ENCODE peak calls at places on chromosomes 12 and 14, in five cellular contexts. Z is left lobe of liver; A is germinal center; R is amniotic stem cell; Y is stimulated activated CD4-positive, alpha-beta T cell treated with anti-CD3 and anti-CD28 coated beads, Interleukin-15, amount 100 ng/mL, for 24 hours. T is an unnamed sample.

GRCh38 chr14:52124791-52125661 is 56.2 kb upstream of the NID2 start:
- DNase-seq in Z (no peak), A (no peak), R (no peak), Y (no peak), T (peak)

GRCh38 chr12:82099216-82099615 is 259.0 kb downstream of the CCDC59 start:
- DNase-seq in Z (no peak), A (no peak), R (no peak), Y (no peak), T (peak)

GRCh38 chr12:6375269-6376078 is at the start of gene SCNN1A:
- DNase-seq in Z (peak), A (no peak), R (no peak), Y (no peak), T (no peak)

GRCh38 chr12:101819467-101819866 is 11.3 kb downstream of the GNPTAB start:
- DNase-seq in Z (no peak), A (no peak), R (no peak), Y (no peak), T (no peak)

GRCh38 chr12:126950266-126950665 is 1316.7 kb upstream of the TMEM132C start:
- DNase-seq in Z (no peak), A (no peak), R (no peak), Y (no peak), T (no peak)

GRCh38 chr14:68521952-68522509 is 270.8 kb downstream of the ZFP36L1 start:
- DNase-seq in Z (peak), A (no peak), R (no peak), Y (no peak), T (no peak)

GRCh38 chr12:96233941-96234461 is 39.8 kb downstream of the ELK3 start:
- DNase-seq in Z (peak), A (no peak), R (no peak), Y (no peak), T (peak)

GRCh38 chr12:87953257-87953860 is 75.8 kb downstream of the C12orf50 start:
- DNase-seq in Z (no peak), A (no peak), R (peak), Y (no peak), T (peak)

GRCh38 chr12:97968641-97969171 is 506.1 kb downstream of the RMST start:
- DNase-seq in Z (no peak), A (no peak), R (no peak), Y (no peak), T (no peak)

GRCh38 chr12:94849411-94849976 is 154.0 kb downstream of the NDUFA12 start:
- DNase-seq in Z (no peak), A (no peak), R (no peak), Y (no peak), T (no peak)

GRCh38 chr12:77995436-77996167 is 164.9 kb downstream of the NAV3 start:
- DNase-seq in Z (no peak), A (no peak), R (no peak), Y (no peak), T (peak)

GRCh38 chr14:95667251-95667693 is 19.0 kb upstream of the TCL1B start:
- DNase-seq in Z (no peak), A (peak), R (no peak), Y (no peak), T (no peak)

GRCh38 chr12:119024226-119024810 is 43.0 kb downstream of the SRRM4 start:
- DNase-seq in Z (no peak), A (no peak), R (no peak), Y (no peak), T (no peak)

GRCh38 chr14:100988411-100988900 is 84.9 kb upstream of the RTL1 start:
- DNase-seq in Z (no peak), A (no peak), R (no peak), Y (no peak), T (no peak)

GRCh38 chr14:28299227-28299626 is 467.4 kb upstream of the FOXG1 start:
- DNase-seq in Z (no peak), A (no peak), R (no peak), Y (no peak), T (no peak)

GRCh38 chr14:35666429-35667043 is 132.6 kb downstream of the INSM2 start:
- DNase-seq in Z (no peak), A (no peak), R (no peak), Y (no peak), T (no peak)

GRCh38 chr12:92445253-92446081 is 257.3 kb upstream of the PLEKHG7 start:
- DNase-seq in Z (no peak), A (peak), R (no peak), Y (no peak), T (no peak)

GRCh38 chr12:96238336-96239031 is 44.3 kb downstream of the ELK3 start:
- DNase-seq in Z (no peak), A (no peak), R (no peak), Y (no peak), T (no peak)

GRCh38 chr14:80428171-80428570 is 216.9 kb upstream of the DIO2 start:
- DNase-seq in Z (no peak), A (no peak), R (no peak), Y (no peak), T (no peak)

GRCh38 chr12:6693832-6694355 is 4.7 kb upstream of the ZNF384 start:
- DNase-seq in Z (no peak), A (no peak), R (no peak), Y (no peak), T (no peak)

GRCh38 chr14:91252901-91253794 is 8.6 kb upstream of the GPR68 start:
- DNase-seq in Z (no peak), A (peak), R (no peak), Y (peak), T (no peak)

GRCh38 chr14:70622111-70622712 is 19.5 kb upstream of the TTC9 start:
- DNase-seq in Z (peak), A (peak), R (no peak), Y (peak), T (no peak)

GRCh38 chr14:56122306-56122705 is 4.1 kb downstream of the PELI2 start:
- DNase-seq in Z (no peak), A (no peak), R (no peak), Y (no peak), T (no peak)

GRCh38 chr14:100535287-100536131 is 51.7 kb downstream of the BEGAIN start:
- DNase-seq in Z (peak), A (no peak), R (no peak), Y (peak), T (no peak)

GRCh38 chr12:102483466-102483865 is 3.1 kb upstream of the IGF1 start:
- DNase-seq in Z (no peak), A (peak), R (no peak), Y (peak), T (no peak)

GRCh38 chr14:61403411-61403810 is 82.0 kb downstream of the PRKCH start:
- DNase-seq in Z (no peak), A (no peak), R (no peak), Y (no peak), T (no peak)